ENCODE peak calls at places on chromosomes 6 and 20, in eight cellular contexts. One of them, this sample, is unnamed.

GRCh38 chr6:125245523-125246264 is 56.1 kb downstream of the HDDC2 start:
- DNase-seq in HCT116: no peak
- DNase-seq in CD8-positive, alpha-beta T cell: no peak
- DNase-seq in dorsolateral prefrontal cortex: no peak
- DNase-seq in endodermal cell: peak
- DNase-seq in uterus: no peak
- DNase-seq in prostate gland: no peak
- DNase-seq in sigmoid colon: no peak
- DNase-seq in this sample: no peak

GRCh38 chr20:39773380-39774000 is 811.3 kb downstream of the DHX35 start:
- DNase-seq in HCT116: no peak
- DNase-seq in CD8-positive, alpha-beta T cell: no peak
- DNase-seq in dorsolateral prefrontal cortex: no peak
- DNase-seq in endodermal cell: no peak
- DNase-seq in uterus: no peak
- DNase-seq in prostate gland: no peak
- DNase-seq in sigmoid colon: no peak
- DNase-seq in this sample: no peak

GRCh38 chr6:169263374-169263773 is 9.7 kb upstream of the THBS2 start:
- DNase-seq in HCT116: no peak
- DNase-seq in CD8-positive, alpha-beta T cell: no peak
- DNase-seq in dorsolateral prefrontal cortex: no peak
- DNase-seq in endodermal cell: no peak
- DNase-seq in uterus: no peak
- DNase-seq in prostate gland: no peak
- DNase-seq in sigmoid colon: no peak
- DNase-seq in this sample: no peak

GRCh38 chr20:32509639-32510066 is 75.5 kb downstream of the NOL4L start:
- DNase-seq in HCT116: no peak
- DNase-seq in CD8-positive, alpha-beta T cell: peak
- DNase-seq in dorsolateral prefrontal cortex: no peak
- DNase-seq in endodermal cell: peak
- DNase-seq in uterus: no peak
- DNase-seq in prostate gland: peak
- DNase-seq in sigmoid colon: no peak
- DNase-seq in this sample: no peak

GRCh38 chr20:60050193-60050960 is 92.2 kb downstream of the CDH26 start:
- DNase-seq in HCT116: peak
- DNase-seq in CD8-positive, alpha-beta T cell: no peak
- DNase-seq in dorsolateral prefrontal cortex: no peak
- DNase-seq in endodermal cell: peak
- DNase-seq in uterus: no peak
- DNase-seq in prostate gland: peak
- DNase-seq in sigmoid colon: peak
- DNase-seq in this sample: no peak

GRCh38 chr20:5191829-5192569 is 65.2 kb downstream of the CDS2 start:
- DNase-seq in HCT116: peak
- DNase-seq in CD8-positive, alpha-beta T cell: peak
- DNase-seq in dorsolateral prefrontal cortex: no peak
- DNase-seq in endodermal cell: peak
- DNase-seq in uterus: peak
- DNase-seq in prostate gland: peak
- DNase-seq in sigmoid colon: no peak
- DNase-seq in this sample: no peak

GRCh38 chr20:19726126-19726525 is 31.9 kb upstream of the RIN2 start:
- DNase-seq in HCT116: no peak
- DNase-seq in CD8-positive, alpha-beta T cell: no peak
- DNase-seq in dorsolateral prefrontal cortex: no peak
- DNase-seq in endodermal cell: no peak
- DNase-seq in uterus: no peak
- DNase-seq in prostate gland: no peak
- DNase-seq in sigmoid colon: no peak
- DNase-seq in this sample: no peak

GRCh38 chr20:47765715-47766594 is 19.3 kb downstream of the SULF2 start:
- DNase-seq in HCT116: no peak
- DNase-seq in CD8-positive, alpha-beta T cell: no peak
- DNase-seq in dorsolateral prefrontal cortex: no peak
- DNase-seq in endodermal cell: peak
- DNase-seq in uterus: no peak
- DNase-seq in prostate gland: no peak
- DNase-seq in sigmoid colon: no peak
- DNase-seq in this sample: no peak

GRCh38 chr6:11144393-11144829 is 32.9 kb upstream of the ERVFRD-1 start:
- DNase-seq in HCT116: peak
- DNase-seq in CD8-positive, alpha-beta T cell: peak
- DNase-seq in dorsolateral prefrontal cortex: peak
- DNase-seq in endodermal cell: peak
- DNase-seq in uterus: peak
- DNase-seq in prostate gland: peak
- DNase-seq in sigmoid colon: peak
- DNase-seq in this sample: peak

GRCh38 chr6:50849016-50849748 is 30.5 kb downstream of the TFAP2B start:
- DNase-seq in HCT116: no peak
- DNase-seq in CD8-positive, alpha-beta T cell: no peak
- DNase-seq in dorsolateral prefrontal cortex: no peak
- DNase-seq in endodermal cell: peak
- DNase-seq in uterus: no peak
- DNase-seq in prostate gland: no peak
- DNase-seq in sigmoid colon: no peak
- DNase-seq in this sample: no peak
- H3K27ac ChIP-seq in HCT116: no peak
- H3K27ac ChIP-seq in CD8-positive, alpha-beta T cell: no peak
- H3K27ac ChIP-seq in dorsolateral prefrontal cortex: no peak
- H3K27ac ChIP-seq in endodermal cell: no peak
- H3K27ac ChIP-seq in uterus: no peak
- H3K27ac ChIP-seq in prostate gland: no peak
- H3K27ac ChIP-seq in sigmoid colon: no peak
- H3K27ac ChIP-seq in this sample: no peak

DNA sequence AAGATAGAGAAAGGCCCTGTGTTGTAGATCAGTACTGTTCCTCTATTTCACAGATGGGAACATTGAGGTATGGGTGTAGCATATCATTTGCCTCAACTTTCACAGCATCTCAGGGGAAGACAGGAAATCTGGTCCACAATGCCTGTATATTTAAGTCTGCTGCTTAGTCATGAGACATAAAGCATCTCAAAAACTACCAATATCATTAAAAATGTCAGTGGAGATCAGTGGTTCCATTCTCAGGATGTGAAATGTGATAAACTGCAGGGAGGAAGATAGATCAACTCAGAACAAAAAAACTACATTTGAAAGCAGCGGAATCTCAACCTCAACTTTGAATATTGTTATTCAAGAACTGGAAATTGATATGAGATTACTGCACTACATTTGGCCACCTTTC is 192.9 kb upstream of the PREP start:
- DNase-seq in HCT116: no peak
- DNase-seq in CD8-positive, alpha-beta T cell: no peak
- DNase-seq in dorsolateral prefrontal cortex: no peak
- DNase-seq in endodermal cell: no peak
- DNase-seq in uterus: no peak
- DNase-seq in prostate gland: no peak
- DNase-seq in sigmoid colon: no peak
- DNase-seq in this sample: no peak
- H3K27ac ChIP-seq in HCT116: no peak
- H3K27ac ChIP-seq in CD8-positive, alpha-beta T cell: no peak
- H3K27ac ChIP-seq in dorsolateral prefrontal cortex: no peak
- H3K27ac ChIP-seq in endodermal cell: no peak
- H3K27ac ChIP-seq in uterus: no peak
- H3K27ac ChIP-seq in prostate gland: no peak
- H3K27ac ChIP-seq in sigmoid colon: no peak
- H3K27ac ChIP-seq in this sample: no peak

DNA sequence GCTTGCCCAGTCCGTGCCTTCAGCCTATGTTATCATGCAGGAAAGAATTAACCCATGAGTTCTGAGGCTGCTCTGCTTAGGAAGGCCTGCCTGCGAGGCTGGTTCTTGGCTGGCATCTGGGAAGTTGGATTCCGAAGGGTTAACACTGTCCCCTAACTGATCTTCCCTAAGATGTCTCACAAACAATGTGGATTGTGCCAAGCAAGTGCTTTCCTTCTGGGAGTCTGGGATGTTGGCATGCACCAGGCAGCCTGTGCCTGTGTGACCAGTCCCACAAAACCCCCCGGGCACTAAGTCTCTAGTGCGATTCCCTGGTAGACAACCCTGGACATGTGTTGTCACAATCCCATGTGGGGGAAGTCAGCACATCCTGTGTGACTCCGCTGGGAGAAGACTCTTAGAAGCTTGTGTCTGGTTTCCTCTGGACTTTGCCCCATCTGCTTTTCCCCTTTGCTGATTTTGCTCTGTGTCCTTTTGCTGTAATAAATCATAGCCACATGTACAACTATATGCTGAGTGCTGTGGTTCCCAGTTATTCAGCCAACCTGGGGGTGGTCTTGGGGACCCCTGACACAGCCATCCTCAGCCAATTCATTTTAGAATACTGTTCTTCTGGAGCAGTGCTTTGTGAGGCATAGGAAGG is 83.8 kb downstream of the SLC22A23 start:
- DNase-seq in HCT116: no peak
- DNase-seq in CD8-positive, alpha-beta T cell: no peak
- DNase-seq in dorsolateral prefrontal cortex: no peak
- DNase-seq in endodermal cell: no peak
- DNase-seq in uterus: no peak
- DNase-seq in prostate gland: no peak
- DNase-seq in sigmoid colon: peak
- DNase-seq in this sample: no peak
- H3K27ac ChIP-seq in HCT116: no peak
- H3K27ac ChIP-seq in CD8-positive, alpha-beta T cell: no peak
- H3K27ac ChIP-seq in dorsolateral prefrontal cortex: peak
- H3K27ac ChIP-seq in endodermal cell: no peak
- H3K27ac ChIP-seq in uterus: no peak
- H3K27ac ChIP-seq in prostate gland: no peak
- H3K27ac ChIP-seq in sigmoid colon: no peak
- H3K27ac ChIP-seq in this sample: peak

GRCh38 chr20:16541226-16541625 is 32.0 kb downstream of the KIF16B start:
- DNase-seq in HCT116: no peak
- DNase-seq in CD8-positive, alpha-beta T cell: no peak
- DNase-seq in dorsolateral prefrontal cortex: no peak
- DNase-seq in endodermal cell: no peak
- DNase-seq in uterus: no peak
- DNase-seq in prostate gland: no peak
- DNase-seq in sigmoid colon: no peak
- DNase-seq in this sample: no peak
- H3K27ac ChIP-seq in HCT116: no peak
- H3K27ac ChIP-seq in CD8-positive, alpha-beta T cell: no peak
- H3K27ac ChIP-seq in dorsolateral prefrontal cortex: no peak
- H3K27ac ChIP-seq in endodermal cell: no peak
- H3K27ac ChIP-seq in uterus: no peak
- H3K27ac ChIP-seq in prostate gland: no peak
- H3K27ac ChIP-seq in sigmoid colon: no peak
- H3K27ac ChIP-seq in this sample: no peak

GRCh38 chr6:144793744-144794143 is 508.6 kb downstream of the UTRN start:
- DNase-seq in HCT116: no peak
- DNase-seq in CD8-positive, alpha-beta T cell: no peak
- DNase-seq in dorsolateral prefrontal cortex: no peak
- DNase-seq in endodermal cell: no peak
- DNase-seq in uterus: no peak
- DNase-seq in prostate gland: no peak
- DNase-seq in sigmoid colon: no peak
- DNase-seq in this sample: no peak

GRCh38 chr6:144796070-144796469 is 510.9 kb downstream of the UTRN start:
- DNase-seq in HCT116: no peak
- DNase-seq in CD8-positive, alpha-beta T cell: no peak
- DNase-seq in dorsolateral prefrontal cortex: no peak
- DNase-seq in endodermal cell: no peak
- DNase-seq in uterus: no peak
- DNase-seq in prostate gland: no peak
- DNase-seq in sigmoid colon: no peak
- DNase-seq in this sample: no peak

DNA sequence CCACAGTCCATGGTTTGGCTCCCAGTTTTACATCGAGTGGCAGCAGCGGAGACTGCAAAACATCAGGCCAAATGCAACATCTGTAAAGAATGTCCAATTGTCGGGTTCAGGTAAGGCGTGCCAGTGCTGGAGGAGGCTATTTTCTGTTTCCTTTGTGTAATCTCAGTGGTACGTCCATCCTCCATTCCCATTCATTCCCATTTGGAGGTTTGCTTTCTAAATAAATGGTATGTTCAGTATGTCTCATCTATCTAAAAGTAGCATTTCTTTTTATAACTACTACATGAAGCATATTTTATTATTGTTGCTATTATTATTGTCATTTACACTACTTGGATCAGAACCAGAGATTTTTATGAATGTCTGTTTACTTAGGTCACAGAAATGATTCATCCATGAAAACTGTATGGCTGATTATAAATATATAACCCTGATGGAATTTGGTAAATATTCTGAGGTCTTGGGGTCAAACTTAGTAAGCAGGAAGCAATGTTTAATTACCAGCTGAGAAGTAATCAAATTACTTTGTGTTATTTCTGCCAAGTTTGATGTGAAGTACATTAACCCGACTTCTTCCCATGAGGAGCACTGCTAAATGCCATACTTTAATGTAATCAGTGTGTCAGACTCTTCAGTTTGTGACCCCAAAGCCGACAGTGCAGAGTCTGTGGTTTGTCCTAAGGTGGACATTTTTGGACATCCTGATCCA is 512.9 kb downstream of the UTRN start:
- DNase-seq in HCT116: peak
- DNase-seq in CD8-positive, alpha-beta T cell: no peak
- DNase-seq in dorsolateral prefrontal cortex: no peak
- DNase-seq in endodermal cell: no peak
- DNase-seq in uterus: no peak
- DNase-seq in prostate gland: no peak
- DNase-seq in sigmoid colon: no peak
- DNase-seq in this sample: no peak
- H3K27ac ChIP-seq in HCT116: peak
- H3K27ac ChIP-seq in CD8-positive, alpha-beta T cell: no peak
- H3K27ac ChIP-seq in dorsolateral prefrontal cortex: no peak
- H3K27ac ChIP-seq in endodermal cell: no peak
- H3K27ac ChIP-seq in uterus: no peak
- H3K27ac ChIP-seq in prostate gland: no peak
- H3K27ac ChIP-seq in sigmoid colon: no peak
- H3K27ac ChIP-seq in this sample: no peak

DNA sequence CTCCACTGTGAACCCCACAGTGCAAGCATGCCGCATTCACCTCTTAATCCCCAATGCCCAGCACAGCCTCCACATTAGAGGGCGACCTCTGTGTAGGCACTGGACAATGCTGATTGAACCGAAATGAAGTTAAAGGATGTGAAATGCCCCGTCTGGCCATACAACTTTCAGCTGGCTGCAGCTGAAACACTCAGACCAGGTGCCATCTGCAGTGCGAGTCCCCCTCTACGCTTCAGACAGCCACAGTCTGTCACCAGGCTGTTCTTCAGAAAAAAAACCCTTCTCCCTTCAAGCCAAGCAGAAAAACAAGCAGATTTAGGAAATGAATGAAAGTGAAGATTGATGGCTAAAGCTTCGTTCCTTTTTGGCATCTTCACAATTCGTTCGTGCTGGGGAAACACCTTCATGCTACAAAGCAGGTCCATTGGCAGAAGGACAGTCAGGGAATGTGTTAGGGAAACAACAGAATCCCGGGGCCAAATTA is 44.7 kb downstream of the TNFAIP3 start:
- DNase-seq in HCT116: no peak
- DNase-seq in CD8-positive, alpha-beta T cell: no peak
- DNase-seq in dorsolateral prefrontal cortex: no peak
- DNase-seq in endodermal cell: no peak
- DNase-seq in uterus: no peak
- DNase-seq in prostate gland: no peak
- DNase-seq in sigmoid colon: no peak
- DNase-seq in this sample: no peak
- H3K27ac ChIP-seq in HCT116: no peak
- H3K27ac ChIP-seq in CD8-positive, alpha-beta T cell: no peak
- H3K27ac ChIP-seq in dorsolateral prefrontal cortex: no peak
- H3K27ac ChIP-seq in endodermal cell: no peak
- H3K27ac ChIP-seq in uterus: no peak
- H3K27ac ChIP-seq in prostate gland: no peak
- H3K27ac ChIP-seq in sigmoid colon: no peak
- H3K27ac ChIP-seq in this sample: no peak